ENCODE peak calls at places on chromosome 10, in four cellular contexts. F, R, S and K are unnamed samples.

GRCh38 chr10:43078986-43079273 is 2.1 kb downstream of the RET start:
- DNase-seq in F (peak; percentile 81), S (no peak), R (no peak), K (no peak)

GRCh38 chr10:119350529-119351001 is 143.2 kb downstream of the GRK5 start:
- DNase-seq in R (no peak), S (no peak), F (no peak), K (no peak)

GRCh38 chr10:112131361-112131760 is 52.2 kb downstream of the GPAM start:
- DNase-seq in F (no peak), S (no peak), R (no peak), K (no peak)

GRCh38 chr10:93138113-93138870 is 64.6 kb downstream of the CYP26A1 start:
- DNase-seq in F (no peak), R (no peak), S (no peak), K (no peak)

GRCh38 chr10:126948355-126949160 is 43.3 kb downstream of the DOCK1 start:
- DNase-seq in R (no peak), S (no peak), F (no peak), K (no peak)

GRCh38 chr10:46310143-46310514 is 23.3 kb downstream of the ANTXRL start:
- DNase-seq in R (no peak), S (no peak), F (no peak), K (peak; percentile 64)

GRCh38 chr10:84008878-84009277 is 130.4 kb upstream of the GHITM start:
- DNase-seq in S (no peak), R (no peak), F (no peak), K (no peak)

GRCh38 chr10:123655763-123656162 is 10.4 kb upstream of the GPR26 start:
- DNase-seq in R (no peak), F (no peak), S (no peak), K (no peak)

GRCh38 chr10:251982-252582 is 116.8 kb downstream of the ZMYND11 start:
- DNase-seq in S (no peak), F (no peak), R (no peak), K (no peak)

GRCh38 chr10:106705576-106706526 is 458.7 kb downstream of the SORCS1 start:
- DNase-seq in F (no peak), R (peak; percentile 75), S (peak; percentile 2), K (no peak)

GRCh38 chr10:26759008-26759407 is 61.5 kb downstream of the PDSS1 start:
- DNase-seq in S (no peak), F (no peak), R (no peak), K (no peak)

GRCh38 chr10:34341473-34341872 is 473.6 kb downstream of the PARD3 start:
- DNase-seq in F (no peak), S (no peak), R (no peak), K (no peak)

GRCh38 chr10:101601541-101601940 is 13.4 kb downstream of the DPCD start:
- DNase-seq in R (no peak), S (no peak), F (no peak), K (no peak)

GRCh38 chr10:101566333-101567164 is 21.5 kb downstream of the POLL start:
- DNase-seq in F (peak; percentile 52), S (no peak), R (no peak), K (peak; percentile 64)

GRCh38 chr10:25465582-25466372 is 291.0 kb downstream of the GPR158 start:
- DNase-seq in F (no peak), R (no peak), S (no peak), K (no peak)

GRCh38 chr10:133039107-133039822 is 48.5 kb upstream of the ADGRA1 start:
- DNase-seq in S (no peak), F (no peak), R (no peak), K (no peak)

GRCh38 chr10:52616420-52616764 is 156.2 kb downstream of the MBL2 start:
- DNase-seq in R (no peak), F (no peak), S (no peak), K (no peak)

GRCh38 chr10:13949844-13950542 is 363.2 kb downstream of the PRPF18 start:
- DNase-seq in R (peak; percentile 63), F (no peak), S (peak; percentile 33), K (no peak)

GRCh38 chr10:52566471-52567246 is 205.9 kb downstream of the MBL2 start:
- DNase-seq in R (no peak), F (no peak), S (peak; percentile 23), K (no peak)

GRCh38 chr10:125868372-125868975 is 12.6 kb downstream of the DHX32 start:
- DNase-seq in R (no peak), F (no peak), S (peak; percentile 32), K (no peak)

GRCh38 chr10:188546-188945 is 53.3 kb downstream of the ZMYND11 start:
- DNase-seq in R (no peak), S (no peak), F (no peak), K (no peak)

GRCh38 chr10:62582098-62582705 is 208.0 kb downstream of the ZNF365 start:
- DNase-seq in F (no peak), R (no peak), S (no peak), K (no peak)

GRCh38 chr10:98967601-98968000 is 268.1 kb downstream of the HPSE2 start:
- DNase-seq in F (no peak), S (no peak), R (no peak), K (no peak)

GRCh38 chr10:60414877-60415585 is 25.4 kb upstream of the ANK3 start:
- DNase-seq in F (no peak), S (peak; percentile 67), R (no peak), K (no peak)

GRCh38 chr10:91796332-91797076 is 1.7 kb upstream of the TNKS2 start:
- DNase-seq in R (no peak), S (no peak), F (no peak), K (no peak)

DNA sequence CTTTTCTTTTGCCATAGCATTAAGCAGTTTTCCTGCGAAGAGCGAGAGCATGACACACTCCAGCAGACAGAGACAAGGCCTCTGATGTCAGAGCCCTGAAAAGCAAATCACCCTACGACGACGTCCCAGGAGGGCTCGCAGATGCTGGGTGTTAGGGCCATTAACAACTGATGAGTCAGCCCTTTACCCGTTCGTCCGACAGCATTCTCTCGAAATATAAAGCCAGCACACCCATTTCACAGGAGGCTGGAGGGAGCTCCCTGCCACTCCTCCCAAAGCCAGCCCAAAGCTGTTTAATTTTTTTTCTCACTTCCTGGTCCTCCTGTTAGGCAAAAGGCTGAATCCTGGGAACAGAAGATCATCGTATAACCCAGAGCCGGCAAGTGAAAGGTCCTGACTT is 311.2 kb upstream of the ZMIZ1 start:
- DNase-seq in S (peak; percentile 32), R (no peak), F (no peak), K (no peak)
- H3K4me3 ChIP-seq in S (no peak overlapping the region), R (no peak overlapping the region), F (no peak overlapping the region), K (no peak overlapping the region)

DNA sequence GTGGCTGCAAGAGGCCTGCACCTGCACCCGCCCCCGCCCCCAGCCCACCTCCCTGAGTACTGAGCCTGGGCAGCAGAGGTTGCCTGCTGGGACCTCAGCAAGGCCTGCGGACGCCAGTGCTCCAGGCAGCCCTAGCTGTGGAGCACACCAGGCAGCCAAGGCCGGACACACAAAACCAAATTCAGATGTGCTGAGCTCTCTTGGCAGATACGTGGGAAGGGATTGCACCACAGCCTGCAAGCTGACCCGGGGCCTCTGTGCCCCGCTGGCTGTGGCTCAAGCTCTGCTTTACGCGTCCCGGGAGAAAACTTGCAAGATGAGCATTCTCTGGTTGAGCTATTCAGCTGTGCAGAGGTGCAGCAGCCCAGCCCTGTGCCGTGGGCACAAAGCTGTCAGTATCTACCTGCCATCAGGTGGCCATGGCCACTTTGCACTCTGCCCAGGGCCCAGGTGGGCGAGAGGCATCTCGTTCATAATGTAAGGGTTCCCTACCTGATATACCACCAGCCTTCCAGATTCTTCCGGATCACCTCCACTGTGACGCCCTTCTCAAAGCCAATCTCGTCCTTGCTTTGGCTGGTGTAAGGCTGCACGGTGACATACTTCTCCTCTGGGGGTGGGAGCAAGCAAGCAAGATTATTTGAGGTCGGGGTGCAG is 123.3 kb downstream of the NEURL1 start:
- DNase-seq in R (peak; percentile 84), S (peak; percentile 73), F (peak; percentile 96), K (peak; percentile 85)
- H3K27ac ChIP-seq in R (peak overlapping the region; percentile 25), S (peak overlapping the region; percentile 70), F (peak overlapping the region; percentile 74), K (no peak overlapping the region)

DNA sequence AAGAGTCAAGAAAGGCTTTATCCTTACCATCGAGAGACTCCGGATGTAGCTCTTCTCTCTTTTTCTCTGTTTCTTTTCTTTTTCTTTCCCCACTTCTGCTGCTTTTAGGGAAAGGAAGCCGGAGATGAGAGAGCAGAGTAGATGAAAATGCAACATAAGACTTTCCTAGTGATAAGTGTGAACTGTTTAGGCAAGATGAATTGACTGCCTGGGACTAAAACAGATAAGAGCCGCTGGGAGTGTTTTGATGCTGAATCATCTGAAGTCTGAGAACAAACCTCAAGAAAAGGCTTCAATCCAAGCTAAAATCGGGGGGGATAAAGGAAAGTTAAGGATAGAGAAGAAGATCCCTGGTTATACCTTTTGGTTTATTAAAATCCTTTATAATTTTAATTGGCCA is 69.1 kb downstream of the TAF3 start:
- DNase-seq in F (no peak), R (no peak), S (no peak), K (no peak)
- H3K4me3 ChIP-seq in F (no peak overlapping the region), R (no peak overlapping the region), S (no peak overlapping the region), K (no peak overlapping the region)

GRCh38 chr10:59047180-59047579 is 129.3 kb upstream of the PHYHIPL start:
- DNase-seq in S (no peak), F (no peak), R (no peak), K (no peak)

GRCh38 chr10:59047957-59048618 is 128.4 kb upstream of the PHYHIPL start:
- DNase-seq in S (no peak), F (no peak), R (no peak), K (no peak)
- H3K27ac ChIP-seq in S (no peak overlapping the region), F (no peak overlapping the region), R (no peak overlapping the region), K (no peak overlapping the region)

GRCh38 chr10:67864560-67865371 is 19.7 kb upstream of the SIRT1 start:
- DNase-seq in R (no peak), S (no peak), F (no peak), K (no peak)
- H3K4me3 ChIP-seq in R (no peak overlapping the region), S (no peak overlapping the region), F (no peak overlapping the region), K (no peak overlapping the region)

GRCh38 chr10:33229252-33229943 is 105.1 kb downstream of the NRP1 start:
- DNase-seq in R (no peak), F (no peak), S (no peak), K (no peak)
- H3K27ac ChIP-seq in R (peak overlapping the region; percentile 26), F (peak overlapping the region; percentile 24), S (no peak overlapping the region), K (no peak overlapping the region)